ENCODE peak calls at places on chromosomes 11 and 22, in ten cellular contexts. N, B, I, C, Z, T, U, R, O and G are unnamed samples.

GRCh38 chr11:44623321-44623715 is 57.9 kb downstream of the CD82 start:
- DNase-seq in N (no peak), Z (no peak), C (peak; percentile 16), O (no peak), B (peak; percentile 46), R (no peak), U (peak; percentile 17), I (peak; percentile 32), T (no peak), G (peak; percentile 25)

GRCh38 chr11:36566407-36567053 is 1.3 kb upstream of the RAG1 start:
- DNase-seq in N (no peak), T (no peak), U (no peak), I (no peak), Z (no peak), O (no peak), C (no peak), R (no peak), B (no peak), G (no peak)

GRCh38 chr22:33000342-33001280 is 57.6 kb downstream of the SYN3 start:
- DNase-seq in B (peak; percentile 80), U (peak; percentile 88), T (no peak), R (no peak), O (peak; percentile 14), Z (peak; percentile 77), N (peak; percentile 91), I (peak; percentile 96), C (peak; percentile 44), G (peak; percentile 77)

GRCh38 chr11:111814567-111814966 is 48.4 kb upstream of the PPP2R1B start:
- DNase-seq in N (no peak), B (no peak), O (no peak), R (no peak), T (no peak), C (no peak), Z (no peak), U (no peak), I (no peak), G (no peak)

GRCh38 chr11:77053217-77054013 is 13.4 kb upstream of the CAPN5 start:
- DNase-seq in B (no peak), N (no peak), I (peak; percentile 27), O (no peak), U (no peak), Z (no peak), R (no peak), C (no peak), T (no peak), G (no peak)

GRCh38 chr11:108369064-108369463 is 98.3 kb downstream of the C11orf65 start:
- DNase-seq in Z (no peak), R (no peak), B (no peak), U (no peak), C (no peak), O (no peak), N (no peak), I (no peak), T (no peak), G (no peak)

GRCh38 chr22:40728731-40729189 is 49.5 kb downstream of the MCHR1 start:
- DNase-seq in O (no peak), I (no peak), C (no peak), U (no peak), Z (no peak), N (no peak), R (peak; percentile 47), B (no peak), T (no peak), G (no peak)

GRCh38 chr11:116466231-116466630 is 306.6 kb downstream of the BUD13 start:
- DNase-seq in O (no peak), B (no peak), T (no peak), I (no peak), Z (no peak), C (no peak), N (no peak), R (no peak), U (no peak), G (no peak)

GRCh38 chr11:121544956-121545355 is 92.2 kb upstream of the SORL1-AS1 start:
- DNase-seq in N (no peak), T (no peak), I (no peak), O (no peak), U (no peak), C (no peak), R (no peak), Z (no peak), B (no peak), G (no peak)

GRCh38 chr11:420911-421321 is 6.1 kb upstream of the SIGIRR start:
- DNase-seq in B (no peak), U (no peak), Z (no peak), N (no peak), O (no peak), T (no peak), I (no peak), C (no peak), R (no peak), G (peak; percentile 62)

DNA sequence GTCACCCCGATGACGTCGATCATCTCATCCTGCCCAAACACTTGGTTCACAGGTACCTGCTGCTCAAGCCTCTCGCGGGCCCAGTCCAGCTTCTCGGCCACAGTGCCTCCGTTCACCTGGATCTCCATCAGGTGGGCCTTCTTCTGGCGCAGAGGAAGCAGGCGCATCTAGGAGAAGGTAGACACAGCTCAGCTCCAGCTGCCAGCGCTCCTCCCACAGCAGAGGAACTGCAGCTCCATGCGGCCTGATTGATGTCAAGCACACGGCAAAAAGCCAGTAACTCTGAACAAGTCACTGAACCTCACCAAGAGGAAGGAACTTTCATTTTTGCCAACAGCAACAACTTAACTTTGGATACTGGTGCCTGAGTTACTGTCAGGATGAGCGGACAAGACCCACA is 4.0 kb downstream of the RPL3 start:
- DNase-seq in Z (no peak), N (no peak), I (no peak), B (no peak), C (no peak), R (no peak), U (no peak), T (no peak), O (no peak), G (no peak)
- H3K4me1 ChIP-seq in Z (peaks cover 48% of the 10 kb centered on the region), N (peaks cover 32% of the 10 kb centered on the region), I (peaks cover 3% of the 10 kb centered on the region), B (peaks cover 48% of the 10 kb centered on the region), C (no peaks in the 10 kb centered on the region), R (peaks cover 40% of the 10 kb centered on the region), U (no peaks in the 10 kb centered on the region), T (peaks cover 62% of the 10 kb centered on the region), O (peaks cover 52% of the 10 kb centered on the region), G (peaks cover 36% of the 10 kb centered on the region)

GRCh38 chr11:2098691-2099522 is 40.3 kb downstream of the IGF2 start:
- DNase-seq in O (no peak), N (no peak), Z (peak; percentile 56), B (peak; percentile 57), I (no peak), C (no peak), T (no peak), R (no peak), U (peak; percentile 22), G (peak; percentile 63)
- H3K4me1 ChIP-seq in O (no peaks in the 10 kb centered on the region), N (peaks cover 13% of the 10 kb centered on the region), Z (peaks cover 12% of the 10 kb centered on the region), B (peaks cover 29% of the 10 kb centered on the region), I (peaks cover 6% of the 10 kb centered on the region), C (no peaks in the 10 kb centered on the region), T (peaks cover 29% of the 10 kb centered on the region), R (no peaks in the 10 kb centered on the region), U (no peaks in the 10 kb centered on the region), G (peaks cover 7% of the 10 kb centered on the region)

GRCh38 chr11:46342237-46342636 is 5.0 kb upstream of the DGKZ start:
- DNase-seq in T (no peak), R (no peak), Z (no peak), B (no peak), I (peak; percentile 83), O (no peak), N (no peak), C (no peak), U (peak; percentile 69), G (peak; percentile 64)

GRCh38 chr11:46341454-46341853 is 5.8 kb upstream of the DGKZ start:
- DNase-seq in Z (no peak), C (no peak), R (no peak), O (no peak), T (no peak), B (no peak), U (no peak), I (no peak), N (no peak), G (no peak)

GRCh38 chr11:46345131-46345597 is 2.1 kb upstream of the DGKZ start:
- DNase-seq in T (no peak), I (peak; percentile 82), R (no peak), U (peak; percentile 83), B (peak; percentile 84), N (peak; percentile 55), Z (peak; percentile 73), O (no peak), C (peak; percentile 55), G (peak; percentile 83)

GRCh38 chr11:46345881-46346484 is 1.3 kb upstream of the DGKZ start:
- DNase-seq in N (no peak), I (no peak), Z (no peak), U (no peak), B (no peak), C (no peak), T (no peak), O (no peak), R (no peak), G (no peak)

GRCh38 chr11:46343520-46343919 is 3.7 kb upstream of the DGKZ start:
- DNase-seq in U (no peak), R (no peak), N (no peak), T (no peak), B (no peak), C (no peak), Z (no peak), I (peak; percentile 54), O (no peak), G (no peak)
- H3K4me1 ChIP-seq in U (peaks cover 46% of the 10 kb centered on the region), R (peaks cover 44% of the 10 kb centered on the region), N (peaks cover 40% of the 10 kb centered on the region), T (peaks cover 43% of the 10 kb centered on the region), B (peaks cover 46% of the 10 kb centered on the region), C (no peaks in the 10 kb centered on the region), Z (peaks cover 16% of the 10 kb centered on the region), I (peaks cover 18% of the 10 kb centered on the region), O (peaks cover 18% of the 10 kb centered on the region), G (peaks cover 68% of the 10 kb centered on the region)

DNA sequence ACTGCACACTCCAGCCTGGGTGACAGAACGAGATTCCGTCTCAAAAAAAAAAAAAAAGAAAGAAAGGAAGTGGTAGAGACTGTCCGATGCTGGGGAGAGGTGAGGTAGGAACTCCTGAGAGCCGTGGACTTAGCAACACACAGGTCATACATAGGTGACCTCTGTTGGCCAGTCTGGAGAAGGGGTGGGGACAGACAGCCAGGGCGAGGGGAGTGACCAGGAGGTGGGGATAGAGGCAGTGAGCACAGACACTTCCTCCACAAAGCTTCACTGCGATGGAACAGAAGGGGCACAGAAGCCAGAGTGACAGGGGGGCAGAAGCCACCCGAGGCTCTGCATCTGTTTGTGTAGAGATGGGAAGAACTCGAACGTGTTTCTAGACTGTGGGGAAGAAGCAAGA is 47.1 kb downstream of the MYH9 start:
- DNase-seq in Z (no peak), U (no peak), T (no peak), B (no peak), O (no peak), N (peak; percentile 38), C (no peak), R (no peak), I (no peak), G (no peak)
- H3K4me1 ChIP-seq in Z (peaks cover 36% of the 10 kb centered on the region), U (no peaks in the 10 kb centered on the region), T (peaks cover 71% of the 10 kb centered on the region), B (peaks cover 83% of the 10 kb centered on the region), O (peaks cover 78% of the 10 kb centered on the region), N (peaks cover 23% of the 10 kb centered on the region), C (peaks cover 11% of the 10 kb centered on the region), R (peaks cover 73% of the 10 kb centered on the region), I (peaks cover 15% of the 10 kb centered on the region), G (peaks cover 71% of the 10 kb centered on the region)

GRCh38 chr11:64240467-64241174 is at the start of gene FKBP2:
- DNase-seq in T (peak; percentile 91), Z (peak; percentile 99), I (peak; percentile 99), N (peak; percentile 99), C (peak; percentile 95), U (peak; percentile 97), O (peak; percentile 98), B (peak; percentile 99), R (peak; percentile 98), G (peak; percentile 99)
- H3K4me1 ChIP-seq in T (peaks cover 70% of the 10 kb centered on the region), Z (peaks cover 32% of the 10 kb centered on the region), I (peaks cover 4% of the 10 kb centered on the region), N (peaks cover 7% of the 10 kb centered on the region), C (no peaks in the 10 kb centered on the region), U (no peaks in the 10 kb centered on the region), O (peaks cover 43% of the 10 kb centered on the region), B (peaks cover 42% of the 10 kb centered on the region), R (peaks cover 32% of the 10 kb centered on the region), G (no peaks in the 10 kb centered on the region)